ENCODE peak calls at places on chromosomes 13 and 19, in ten cellular contexts. N is Panc1; A is IMR-90; T is AG04450; I is adrenal gland; M is CD4-positive, alpha-beta memory T cell; U is tibial nerve; Q is endodermal cell; B is left ventricle myocardium inferior; L is CD4-positive, alpha-beta T cell. F is an unnamed sample. For H3K9me3, the result is how much of the 10 kb centered on the place peaks cover.

GRCh38 chr19:40585677-40586422 is 9.2 kb downstream of the SHKBP1 start:
- DNase-seq in N (no peak), A (peak), T (no peak), I (no peak), M (no peak), U (no peak), Q (no peak), B (no peak), L (no peak), F (no peak)

GRCh38 chr19:7470540-7471305 is 18.1 kb downstream of the PEX11G start:
- DNase-seq in N (no peak), A (no peak), T (no peak), I (no peak), M (no peak), U (no peak), Q (no peak), B (no peak), L (no peak), F (no peak)

GRCh38 chr19:48770734-48771472 is 15.6 kb downstream of the FGF21 start:
- DNase-seq in N (no peak), A (no peak), T (no peak), I (no peak), M (no peak), U (no peak), Q (no peak), B (no peak), L (no peak), F (no peak)

GRCh38 chr13:33940256-33940655 is 122.3 kb downstream of the RFC3 start:
- DNase-seq in N (no peak), A (no peak), T (no peak), I (no peak), M (no peak), U (no peak), Q (no peak), B (no peak), L (no peak), F (no peak)

GRCh38 chr13:75492389-75492788 is 10.4 kb upstream of the TBC1D4 start:
- DNase-seq in N (no peak), A (peak), T (no peak), I (no peak), M (no peak), U (no peak), Q (no peak), B (no peak), L (no peak), F (no peak)

GRCh38 chr19:40799558-40800338 is 757 bp downstream of the EGLN2 start:
- DNase-seq in N (no peak), A (no peak), T (no peak), I (peak), M (no peak), U (no peak), Q (no peak), B (peak), L (no peak), F (peak)

GRCh38 chr19:8251025-8251472 is 41.9 kb downstream of the CERS4 start:
- DNase-seq in N (no peak), A (peak), T (no peak), I (no peak), M (no peak), U (peak), Q (no peak), B (peak), L (no peak), F (peak)

GRCh38 chr13:20943519-20944012 is 41.0 kb upstream of the XPO4 start:
- DNase-seq in N (peak), A (peak), T (peak), I (peak), M (peak), U (peak), Q (peak), B (peak), L (peak), F (peak)

GRCh38 chr19:5237190-5237780 is 103.3 kb downstream of the PTPRS start:
- DNase-seq in N (no peak), A (no peak), T (no peak), I (no peak), M (no peak), U (no peak), Q (no peak), B (no peak), L (no peak), F (no peak)

GRCh38 chr19:42293539-42293938 is 8.4 kb upstream of the PRR19 start:
- DNase-seq in N (no peak), A (no peak), T (no peak), I (no peak), M (no peak), U (no peak), Q (peak), B (no peak), L (no peak), F (no peak)

GRCh38 chr19:19226204-19226603 is 14.4 kb downstream of the NCAN start:
- DNase-seq in N (no peak), A (no peak), T (no peak), I (no peak), M (no peak), U (no peak), Q (no peak), B (no peak), L (no peak), F (no peak)

GRCh38 chr19:52307275-52307674 is 10.3 kb downstream of the ZNF480 start:
- DNase-seq in N (no peak), A (peak), T (no peak), I (no peak), M (no peak), U (no peak), Q (peak), B (no peak), L (no peak), F (no peak)
- H3K9me3 ChIP-seq in N (under half), A (half or more), T (half or more), I (under half), M (under half), U (half or more), Q (half or more), B (half or more), L (half or more), F (half or more)

DNA sequence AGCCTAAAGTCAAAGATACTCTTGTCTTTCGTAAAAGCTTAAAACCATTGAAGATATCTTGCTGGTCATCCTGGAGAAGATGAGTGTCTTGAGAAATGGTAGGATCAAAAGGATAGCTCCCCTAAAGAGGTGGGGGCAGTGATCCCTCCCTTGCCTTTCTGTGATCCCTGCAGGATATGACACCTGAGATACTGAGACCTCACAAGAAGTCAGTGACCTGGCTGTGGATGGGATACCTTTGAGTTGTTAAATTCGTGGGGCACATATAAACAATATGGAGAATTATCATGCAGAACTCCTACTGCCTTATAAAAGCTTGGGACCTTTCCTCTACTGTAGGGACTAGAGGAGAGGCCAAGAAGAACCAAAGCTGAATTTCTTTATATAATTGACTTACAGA is 21.4 kb downstream of the STOML3 start:
- DNase-seq in N (no peak), A (no peak), T (no peak), I (no peak), M (no peak), U (no peak), Q (no peak), B (no peak), L (no peak), F (no peak)
- H3K9me3 ChIP-seq in N (under half), A (under half), T (under half), I (under half), M (under half), U (under half), Q (under half), B (under half), L (under half), F (under half)

GRCh38 chr19:37389234-37389633 is 18.3 kb downstream of the ZNF527 start:
- DNase-seq in N (no peak), A (no peak), T (no peak), I (no peak), M (no peak), U (no peak), Q (no peak), B (no peak), L (no peak), F (no peak)
- H3K9me3 ChIP-seq in N (half or more), A (half or more), T (under half), I (under half), M (under half), U (half or more), Q (half or more), B (half or more), L (half or more), F (half or more)

GRCh38 chr19:58129284-58129683 is 21.3 kb downstream of the ZNF329 start:
- DNase-seq in N (no peak), A (no peak), T (no peak), I (no peak), M (no peak), U (no peak), Q (no peak), B (no peak), L (no peak), F (no peak)

DNA sequence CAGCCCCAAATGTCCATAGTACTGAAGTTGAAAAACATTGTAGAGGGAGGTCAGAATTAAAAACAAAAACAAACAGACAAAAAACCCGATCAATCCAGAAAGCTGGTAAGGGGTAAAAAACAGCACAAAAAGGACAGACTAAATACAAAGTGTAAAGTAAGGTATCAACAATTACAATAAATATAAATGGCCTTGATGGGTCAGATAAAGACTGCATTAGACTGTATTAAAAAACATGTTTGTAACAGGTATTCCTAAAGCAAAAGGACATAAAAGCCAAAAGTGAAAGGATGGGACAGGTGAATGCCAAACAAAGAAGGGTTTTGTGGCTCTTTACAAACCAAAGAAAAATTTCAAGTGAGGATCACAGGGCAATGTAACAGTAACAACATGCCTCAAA is 16.3 kb downstream of the ZNF329 start:
- DNase-seq in N (no peak), A (no peak), T (no peak), I (no peak), M (no peak), U (no peak), Q (no peak), B (no peak), L (no peak), F (no peak)
- H3K9me3 ChIP-seq in N (half or more), A (half or more), T (half or more), I (under half), M (under half), U (half or more), Q (half or more), B (half or more), L (half or more), F (half or more)

GRCh38 chr19:39416152-39416551 is 3.7 kb downstream of the PLEKHG2 start:
- DNase-seq in N (no peak), A (no peak), T (no peak), I (no peak), M (no peak), U (no peak), Q (no peak), B (no peak), L (no peak), F (no peak)

GRCh38 chr19:39416626-39417120 is 4.2 kb downstream of the PLEKHG2 start:
- DNase-seq in N (no peak), A (no peak), T (no peak), I (no peak), M (no peak), U (no peak), Q (no peak), B (no peak), L (no peak), F (no peak)

GRCh38 chr19:39415111-39416046 is 2.9 kb downstream of the PLEKHG2 start:
- DNase-seq in N (no peak), A (no peak), T (no peak), I (no peak), M (no peak), U (no peak), Q (peak), B (no peak), L (no peak), F (no peak)

GRCh38 chr19:39419003-39419402 is 6.5 kb downstream of the PLEKHG2 start:
- DNase-seq in N (peak), A (no peak), T (no peak), I (no peak), M (no peak), U (no peak), Q (no peak), B (no peak), L (no peak), F (no peak)

GRCh38 chr19:39417463-39418181 is 5.2 kb downstream of the PLEKHG2 start:
- DNase-seq in N (no peak), A (no peak), T (no peak), I (no peak), M (no peak), U (no peak), Q (no peak), B (no peak), L (no peak), F (no peak)
- H3K9me3 ChIP-seq in N (under half), A (under half), T (under half), I (under half), M (under half), U (under half), Q (under half), B (under half), L (under half), F (under half)

GRCh38 chr19:36441339-36441738 is 22.9 kb upstream of the ZFP82 start:
- DNase-seq in N (no peak), A (no peak), T (no peak), I (no peak), M (no peak), U (no peak), Q (no peak), B (no peak), L (no peak), F (no peak)
- H3K9me3 ChIP-seq in N (under half), A (under half), T (under half), I (under half), M (under half), U (half or more), Q (under half), B (half or more), L (under half), F (under half)

DNA sequence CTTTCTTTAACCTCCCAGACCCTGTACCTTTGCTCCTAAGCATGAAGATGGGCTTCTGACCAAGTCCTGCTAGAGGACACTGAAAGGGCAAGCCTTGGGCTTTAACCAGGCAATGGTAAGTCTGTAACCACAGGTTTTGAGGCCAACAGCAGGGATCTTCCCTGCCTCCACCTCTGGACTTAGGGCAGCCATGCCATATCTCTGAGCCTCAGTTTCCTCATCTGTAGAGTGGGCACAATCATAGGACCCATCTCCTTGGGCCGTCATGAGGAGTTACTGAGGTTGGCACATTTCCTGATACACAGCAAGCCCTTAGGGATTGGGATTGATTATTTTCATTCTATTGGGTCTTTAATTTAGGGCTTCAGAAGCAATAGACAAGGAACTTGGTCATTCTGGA is 14.7 kb downstream of the KLK1 start:
- DNase-seq in N (no peak), A (no peak), T (no peak), I (no peak), M (no peak), U (no peak), Q (no peak), B (no peak), L (no peak), F (no peak)
- H3K9me3 ChIP-seq in N (under half), A (under half), T (under half), I (under half), M (under half), U (under half), Q (under half), B (under half), L (under half), F (under half)

GRCh38 chr13:112685856-112686255 is 4.0 kb upstream of the ATP11A start:
- DNase-seq in N (no peak), A (no peak), T (no peak), I (no peak), M (no peak), U (no peak), Q (peak), B (no peak), L (no peak), F (peak)
- H3K9me3 ChIP-seq in N (under half), A (under half), T (under half), I (under half), M (under half), U (under half), Q (under half), B (under half), L (under half), F (under half)

GRCh38 chr19:23917856-23918255 is 3.2 kb downstream of the ZNF726 start:
- DNase-seq in N (no peak), A (no peak), T (no peak), I (no peak), M (no peak), U (no peak), Q (no peak), B (no peak), L (no peak), F (no peak)

GRCh38 chr19:23916991-23917390 is 2.3 kb downstream of the ZNF726 start:
- DNase-seq in N (no peak), A (peak), T (no peak), I (no peak), M (no peak), U (no peak), Q (no peak), B (no peak), L (no peak), F (no peak)

GRCh38 chr19:23909222-23909621 is 5.5 kb upstream of the ZNF726 start:
- DNase-seq in N (no peak), A (no peak), T (no peak), I (no peak), M (no peak), U (no peak), Q (no peak), B (no peak), L (no peak), F (no peak)

GRCh38 chr19:23913931-23914330 is 755 bp upstream of the ZNF726 start:
- DNase-seq in N (no peak), A (no peak), T (no peak), I (no peak), M (no peak), U (no peak), Q (no peak), B (no peak), L (no peak), F (no peak)

DNA sequence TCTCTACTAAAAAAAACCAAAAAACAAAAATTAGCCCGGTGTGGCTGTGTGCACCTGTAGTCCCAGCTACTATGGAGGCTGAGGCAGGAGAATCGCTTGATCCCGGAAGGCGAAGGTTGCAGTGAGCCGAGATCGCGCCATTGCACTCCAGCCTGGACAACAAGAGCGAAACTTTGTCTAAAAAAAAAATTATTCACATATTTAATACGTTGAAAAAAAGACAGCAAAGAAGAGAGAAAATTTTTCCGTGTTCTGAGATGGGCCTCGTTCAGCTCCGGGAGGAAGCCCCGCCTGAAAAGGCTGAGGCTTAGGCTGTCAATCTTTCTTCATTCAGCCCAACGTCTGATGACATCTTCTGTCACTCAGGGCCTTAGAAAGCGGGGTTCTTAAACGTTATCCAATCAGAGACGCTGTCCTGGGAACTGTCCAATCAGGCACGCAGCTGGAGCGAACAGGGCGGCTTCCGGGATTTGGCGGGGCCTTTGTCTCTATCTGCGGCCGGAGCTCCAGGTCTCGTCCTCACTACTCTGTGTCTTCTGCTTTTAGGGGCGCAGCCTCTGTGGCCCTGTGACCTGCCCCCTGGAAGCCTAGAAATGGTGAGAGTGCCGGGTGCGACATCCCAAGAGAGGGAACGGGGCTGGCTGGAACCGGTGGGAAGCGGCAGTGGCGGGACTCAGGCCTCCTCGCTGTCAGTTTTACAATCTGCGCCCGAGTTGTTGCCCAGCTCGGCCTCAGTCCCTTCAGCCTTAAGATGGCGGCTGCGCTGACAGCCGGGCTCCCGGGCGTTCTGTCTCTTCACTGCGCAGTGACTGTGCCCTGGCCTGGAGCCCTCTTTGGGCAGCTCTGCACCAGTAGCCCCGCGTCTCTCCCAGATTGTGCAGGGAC is at the start of gene ZNF726:
- DNase-seq in N (peak), A (peak), T (peak), I (peak), M (peak), U (peak), Q (no peak), B (peak), L (peak), F (no peak)
- H3K9me3 ChIP-seq in N (under half), A (under half), T (under half), I (under half), M (under half), U (under half), Q (under half), B (under half), L (under half), F (under half)

GRCh38 chr13:48489666-48490065 is 43.2 kb downstream of the RCBTB2 start:
- DNase-seq in N (no peak), A (no peak), T (no peak), I (no peak), M (no peak), U (no peak), Q (no peak), B (no peak), L (no peak), F (no peak)
- H3K9me3 ChIP-seq in N (under half), A (under half), T (under half), I (under half), M (under half), U (under half), Q (under half), B (under half), L (under half), F (under half)